ENCODE peak calls at places on chromosomes 5 and 9, in nine cellular contexts. P is iris pigment epithelial cell; Z is amniotic stem cell; A is stimulated activated CD8-positive, alpha-beta memory T cell treated with anti-CD3 and anti-CD28 coated beads, Interleukin-15, amount 100 ng/mL, for 4 hours; D is GM06990; N is tibial artery; G is hippocampal formation; C is AG10803; L is Caco-2. Q is an unnamed sample.

GRCh38 chr9:71897573-71897972 is 13.4 kb downstream of the ABHD17B start:
- DNase-seq in P (no peak), Z (no peak), A (no peak), D (no peak), N (no peak), G (no peak), C (no peak), L (no peak), Q (no peak)

GRCh38 chr5:138543730-138544104 is 681 bp upstream of the ETF1 start:
- DNase-seq in P (peak; percentile 85), Z (no peak), A (no peak), D (no peak), N (no peak), G (no peak), C (no peak), L (no peak), Q (no peak)

GRCh38 chr5:3216386-3216785 is 379.2 kb upstream of the IRX1 start:
- DNase-seq in P (no peak), Z (no peak), A (no peak), D (no peak), N (no peak), G (no peak), C (no peak), L (no peak), Q (no peak)

GRCh38 chr5:25181249-25181648 is 536.5 kb upstream of the CDH10 start:
- DNase-seq in P (no peak), Z (no peak), A (no peak), D (no peak), N (no peak), G (no peak), C (no peak), L (no peak), Q (no peak)

GRCh38 chr5:9653811-9654210 is 23.7 kb upstream of the TAS2R1 start:
- DNase-seq in P (peak; percentile 92), Z (peak; percentile 89), A (no peak), D (peak; percentile 26), N (no peak), G (no peak), C (peak; percentile 93), L (no peak), Q (peak; percentile 71)

GRCh38 chr5:2817031-2817603 is 65.6 kb upstream of the IRX2 start:
- DNase-seq in P (no peak), Z (no peak), A (no peak), D (no peak), N (no peak), G (no peak), C (no peak), L (no peak), Q (no peak)

GRCh38 chr5:53972314-53972713 is 338.1 kb downstream of the ARL15 start:
- DNase-seq in P (no peak), Z (no peak), A (no peak), D (no peak), N (no peak), G (no peak), C (no peak), L (no peak), Q (no peak)

GRCh38 chr5:147782053-147783028 is at the start of gene JAKMIP2:
- DNase-seq in P (peak; percentile 91), Z (no peak), A (peak; percentile 62), D (peak; percentile 79), N (peak; percentile 24), G (peak; percentile 98), C (peak; percentile 4), L (peak; percentile 92), Q (no peak)

GRCh38 chr5:16057277-16057676 is 122.3 kb downstream of the MARCHF11 start:
- DNase-seq in P (peak; percentile 28), Z (no peak), A (no peak), D (no peak), N (no peak), G (no peak), C (peak; percentile 53), L (no peak), Q (peak; percentile 25)

GRCh38 chr5:133295520-133295919 is 243.7 kb downstream of the HSPA4 start:
- DNase-seq in P (peak; percentile 26), Z (no peak), A (no peak), D (no peak), N (no peak), G (no peak), C (no peak), L (no peak), Q (no peak)

GRCh38 chr5:145161384-145161783 is 673.8 kb downstream of the PRELID2 start:
- DNase-seq in P (no peak), Z (no peak), A (no peak), D (no peak), N (no peak), G (no peak), C (no peak), L (no peak), Q (no peak)

GRCh38 chr5:10860645-10861455 is 99.8 kb upstream of the DAP start:
- DNase-seq in P (peak; percentile 71), Z (no peak), A (no peak), D (no peak), N (no peak), G (no peak), C (peak; percentile 56), L (no peak), Q (no peak)

Q was measured in GM04503.